ENCODE peak calls at places on chromosome 1, in six cellular contexts. One of them, this sample, is unnamed.

GRCh38 chr1:206909167-206909882 is 12.1 kb downstream of the IL24 start:
- DNase-seq in HEK293T: peak; percentile 56
- DNase-seq in hypothalamus: no peak
- DNase-seq in fibroblast of lung: no peak
- DNase-seq in upper lobe of right lung: peak; percentile 95
- DNase-seq in osteoblast: no peak
- DNase-seq in this sample: peak; percentile 40

GRCh38 chr1:77762072-77762476 is 2.4 kb upstream of the USP33 start:
- DNase-seq in HEK293T: no peak
- DNase-seq in hypothalamus: no peak
- DNase-seq in fibroblast of lung: peak; percentile 79
- DNase-seq in upper lobe of right lung: no peak
- DNase-seq in osteoblast: peak; percentile 81
- DNase-seq in this sample: no peak

GRCh38 chr1:2413495-2414296 is 1.3 kb upstream of the PEX10 start:
- DNase-seq in HEK293T: no peak
- DNase-seq in hypothalamus: no peak
- DNase-seq in fibroblast of lung: no peak
- DNase-seq in upper lobe of right lung: no peak
- DNase-seq in osteoblast: no peak
- DNase-seq in this sample: no peak

GRCh38 chr1:216898801-216899200 is 175.6 kb upstream of the ESRRG start:
- DNase-seq in HEK293T: no peak
- DNase-seq in hypothalamus: no peak
- DNase-seq in fibroblast of lung: no peak
- DNase-seq in upper lobe of right lung: no peak
- DNase-seq in osteoblast: no peak
- DNase-seq in this sample: no peak

GRCh38 chr1:85146972-85147359 is 53.9 kb downstream of the SYDE2 start:
- DNase-seq in HEK293T: no peak
- DNase-seq in hypothalamus: no peak
- DNase-seq in fibroblast of lung: peak; percentile 74
- DNase-seq in upper lobe of right lung: no peak
- DNase-seq in osteoblast: no peak
- DNase-seq in this sample: no peak

GRCh38 chr1:26084844-26085243 is 17.4 kb upstream of the TRIM63 start:
- DNase-seq in HEK293T: no peak
- DNase-seq in hypothalamus: no peak
- DNase-seq in fibroblast of lung: no peak
- DNase-seq in upper lobe of right lung: no peak
- DNase-seq in osteoblast: no peak
- DNase-seq in this sample: no peak

GRCh38 chr1:53636621-53637171 is 102.3 kb downstream of the GLIS1 start:
- DNase-seq in HEK293T: no peak
- DNase-seq in hypothalamus: no peak
- DNase-seq in fibroblast of lung: no peak
- DNase-seq in upper lobe of right lung: peak; percentile 58
- DNase-seq in osteoblast: no peak
- DNase-seq in this sample: no peak

GRCh38 chr1:113252166-113252565 is 138.1 kb upstream of the MAGI3 start:
- DNase-seq in HEK293T: no peak
- DNase-seq in hypothalamus: no peak
- DNase-seq in fibroblast of lung: no peak
- DNase-seq in upper lobe of right lung: no peak
- DNase-seq in osteoblast: no peak
- DNase-seq in this sample: no peak

GRCh38 chr1:214658785-214659184 is 55.8 kb downstream of the CENPF start:
- DNase-seq in HEK293T: peak; percentile 15
- DNase-seq in hypothalamus: no peak
- DNase-seq in fibroblast of lung: peak; percentile 32
- DNase-seq in upper lobe of right lung: no peak
- DNase-seq in osteoblast: no peak
- DNase-seq in this sample: no peak